ENCODE peak calls at places on chromosomes 7 and 10, in ten cellular contexts. W, E, D, H, U, V, P, I, C and O are unnamed samples.

GRCh38 chr7:157024716-157025115 is 14.3 kb upstream of the MNX1 start:
- DNase-seq in P (no peak), C (no peak), I (no peak), U (no peak), V (no peak), D (no peak), H (no peak), W (no peak), E (no peak), O (no peak)

GRCh38 chr7:80856769-80857168 is 62.1 kb downstream of the SEMA3C start:
- DNase-seq in P (no peak), E (no peak), V (no peak), U (no peak), W (no peak), H (no peak), C (no peak), D (no peak), I (no peak), O (no peak)

GRCh38 chr7:7895754-7896153 is 72.8 kb upstream of the GLCCI1 start:
- DNase-seq in P (no peak), U (no peak), V (no peak), H (no peak), W (no peak), I (no peak), C (no peak), E (no peak), D (no peak), O (no peak)

GRCh38 chr10:110356628-110357245 is 52.0 kb upstream of the SMNDC1 start:
- DNase-seq in W (peak; percentile 94), E (no peak), U (peak; percentile 15), V (peak; percentile 95), D (no peak), C (peak; percentile 10), P (peak; percentile 29), H (peak; percentile 99), I (no peak), O (no peak)

GRCh38 chr7:129311429-129311828 is 86.6 kb downstream of the AHCYL2 start:
- DNase-seq in P (no peak), E (no peak), W (no peak), C (no peak), V (no peak), U (no peak), D (no peak), H (no peak), I (no peak), O (no peak)

GRCh38 chr7:112449353-112449752 is 907 bp upstream of the IFRD1 start:
- DNase-seq in P (peak; percentile 62), U (peak; percentile 49), C (no peak), V (peak; percentile 51), H (no peak), D (peak; percentile 58), W (peak; percentile 47), E (no peak), I (no peak), O (no peak)

GRCh38 chr7:140055833-140056232 is 6.9 kb downstream of the PARP12 start:
- DNase-seq in P (no peak), C (no peak), I (no peak), D (no peak), V (no peak), W (no peak), U (no peak), H (no peak), E (no peak), O (no peak)

GRCh38 chr7:151592330-151592729 is 72.6 kb upstream of the RHEB start:
- DNase-seq in V (no peak), P (no peak), H (no peak), W (no peak), E (no peak), C (no peak), U (no peak), D (no peak), I (no peak), O (no peak)

GRCh38 chr7:128941946-128942526 is 4.3 kb downstream of the IRF5 start:
- DNase-seq in V (no peak), U (no peak), W (no peak), D (no peak), P (no peak), E (no peak), H (no peak), I (no peak), C (no peak), O (peak; percentile 58)

GRCh38 chr10:23172846-23173548 is 19.1 kb upstream of the PTF1A start:
- DNase-seq in E (no peak), D (no peak), U (no peak), W (no peak), P (no peak), V (no peak), C (no peak), H (no peak), I (no peak), O (no peak)

GRCh38 chr7:42876182-42877068 is 35.4 kb downstream of the C7orf25 start:
- DNase-seq in P (peak; percentile 79), V (peak; percentile 22), I (no peak), W (peak; percentile 51), E (peak; percentile 43), C (peak; percentile 61), D (no peak), U (peak; percentile 63), H (peak; percentile 65), O (no peak)

GRCh38 chr10:71860243-71861029 is 9.4 kb upstream of the PSAP start:
- DNase-seq in U (peak; percentile 93), H (peak; percentile 70), V (peak; percentile 100), I (peak; percentile 87), W (peak; percentile 100), P (peak; percentile 71), E (peak; percentile 92), C (peak; percentile 87), D (peak; percentile 95), O (peak; percentile 90)

DNA sequence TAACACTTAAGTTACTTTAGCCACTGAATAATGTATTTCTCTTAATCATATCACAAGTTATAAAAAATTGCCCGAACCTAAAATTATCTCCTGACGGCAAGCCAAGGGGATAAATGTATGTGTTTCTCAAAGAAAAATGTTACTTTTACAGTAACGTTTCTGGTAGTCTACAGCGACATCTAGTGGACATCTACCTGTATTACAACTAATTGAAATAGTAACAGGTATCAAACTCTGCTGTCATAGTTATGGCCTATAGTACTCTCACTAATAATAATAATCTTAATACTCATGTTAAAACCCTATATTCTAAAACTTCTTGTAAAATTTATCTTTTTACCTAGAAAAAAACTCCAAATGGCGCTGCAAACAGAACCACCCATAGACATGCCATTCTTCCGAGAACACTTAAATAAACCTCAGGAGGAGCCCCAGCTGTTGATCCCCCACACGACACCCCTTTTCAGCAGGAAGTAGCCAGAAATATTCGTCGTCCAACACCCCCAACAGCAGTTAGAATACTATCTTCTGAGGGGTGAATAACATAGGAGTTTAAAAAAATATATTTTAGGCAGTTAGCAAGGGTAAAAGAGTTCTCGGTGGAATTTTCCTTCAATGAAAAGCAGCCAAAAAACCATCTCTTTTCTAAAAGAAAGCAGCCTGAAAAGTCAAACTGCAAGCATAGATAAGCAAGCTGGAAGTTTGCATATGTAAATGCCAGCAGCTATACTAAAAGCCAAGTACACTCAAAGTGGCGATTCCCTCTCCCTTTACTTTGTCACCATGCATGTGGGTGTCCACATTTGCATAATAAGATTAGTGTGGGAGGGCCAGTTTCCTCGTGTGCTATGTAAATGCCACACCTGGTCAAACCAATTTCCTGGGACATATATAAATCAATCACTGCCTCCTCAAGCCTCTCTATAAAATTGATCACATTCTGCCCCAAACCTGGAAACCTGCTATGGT is 40.5 kb upstream of the ZNF107 start:
- DNase-seq in H (peak; percentile 34), W (no peak), P (no peak), U (peak; percentile 58), E (no peak), D (no peak), I (no peak), V (no peak), C (no peak), O (no peak)
- H3K9me3 ChIP-seq in H (no peaks in the 10 kb centered on the region), W (no peaks in the 10 kb centered on the region), P (no peaks in the 10 kb centered on the region), U (no peaks in the 10 kb centered on the region), E (peaks cover 3% of the 10 kb centered on the region), D (peaks cover 13% of the 10 kb centered on the region), I (peaks cover 3% of the 10 kb centered on the region), V (no peaks in the 10 kb centered on the region), C (no peaks in the 10 kb centered on the region), O (no peaks in the 10 kb centered on the region)

DNA sequence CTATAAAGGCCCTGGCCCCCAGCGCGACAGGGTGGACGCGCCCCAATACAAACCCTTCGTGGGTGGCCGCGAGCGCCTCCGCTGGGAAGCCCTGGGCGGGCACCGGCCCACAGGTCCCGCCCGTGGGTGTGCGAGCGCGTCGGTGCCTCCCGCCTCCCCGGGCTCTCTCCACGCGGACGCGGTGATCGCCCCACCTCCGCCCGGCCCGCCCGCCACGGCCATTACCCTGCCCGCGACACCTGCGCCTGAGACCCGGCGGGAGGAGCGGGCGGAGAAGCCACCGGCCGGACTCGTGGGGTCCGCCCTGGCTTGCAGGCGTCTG is 81.2 kb downstream of the PAX2 start:
- DNase-seq in D (no peak), C (no peak), E (no peak), W (no peak), U (no peak), I (no peak), V (no peak), P (no peak), H (no peak), O (no peak)
- H3K4me3 ChIP-seq in D (peak overlapping the region; percentile 50), C (peak overlapping the region; percentile 30), E (peak overlapping the region; percentile 17), W (no peak overlapping the region), U (no peak overlapping the region), I (peak overlapping the region; percentile 47), V (no peak overlapping the region), P (peak overlapping the region; percentile 42), H (peak overlapping the region; percentile 60), O (peak overlapping the region; percentile 37)

GRCh38 chr10:100769481-100769880 is 24.1 kb downstream of the PAX2 start:
- DNase-seq in C (no peak), W (no peak), U (no peak), H (no peak), D (no peak), E (no peak), V (no peak), P (no peak), I (no peak), O (no peak)

GRCh38 chr10:100761191-100761590 is 15.8 kb downstream of the PAX2 start:
- DNase-seq in U (no peak), I (no peak), E (no peak), D (no peak), V (no peak), C (no peak), P (no peak), H (no peak), W (no peak), O (peak; percentile 22)

GRCh38 chr10:100767428-100767779 is 22.0 kb downstream of the PAX2 start:
- DNase-seq in V (no peak), H (no peak), E (no peak), C (no peak), W (no peak), I (no peak), D (no peak), P (no peak), U (no peak), O (no peak)

GRCh38 chr10:100763043-100763747 is 17.8 kb downstream of the PAX2 start:
- DNase-seq in I (no peak), E (no peak), C (no peak), V (no peak), U (no peak), W (no peak), H (no peak), P (no peak), D (no peak), O (no peak)

GRCh38 chr10:100766693-100767427 is 21.5 kb downstream of the PAX2 start:
- DNase-seq in H (no peak), U (no peak), I (no peak), C (no peak), P (no peak), W (no peak), V (no peak), D (peak; percentile 32), E (no peak), O (peak; percentile 25)
- TF ChIP-seq CTCF in H (no peak), U (no peak), I (no peak), C (no peak), P (no peak), W (no peak), V (no peak), D (no peak), E (no peak), O (no peak)

GRCh38 chr10:38119038-38119437 is 24.9 kb downstream of the ZNF37A start:
- DNase-seq in I (no peak), P (no peak), W (no peak), H (no peak), C (no peak), E (no peak), U (no peak), D (no peak), V (no peak), O (no peak)
- H3K9me3 ChIP-seq in I (peaks cover 98% of the 10 kb centered on the region), P (peaks cover 3% of the 10 kb centered on the region), W (peaks cover 60% of the 10 kb centered on the region), H (peaks cover 3% of the 10 kb centered on the region), C (peaks cover 3% of the 10 kb centered on the region), E (peaks cover 33% of the 10 kb centered on the region), U (peaks cover 48% of the 10 kb centered on the region), D (peaks cover 99% of the 10 kb centered on the region), V (peaks cover 57% of the 10 kb centered on the region), O (peaks cover 97% of the 10 kb centered on the region)